ENCODE peak calls at places on chromosomes 13 and 19, in ten cellular contexts. T is germinal center; R is IMR-90; A is stimulated activated CD4-positive, alpha-beta T cell treated with anti-CD3 and anti-CD28 coated beads, Interleukin-4, amount 100 ng/mL, for 48 hours; H is activated CD4-positive, alpha-beta T cell treated with anti-CD3 and anti-CD28 coated beads, Interleukin-2, amount 50 U/mL, for 48 hours; G is prostate gland; X is cortex of kidney; U is NB4; S is erythroblast; J is AML-193. M is an unnamed sample.

GRCh38 chr19:15154002-15154612 is 46.7 kb downstream of the NOTCH3 start:
- DNase-seq in G (no peak), U (peak), T (peak), X (no peak), A (peak), R (peak), H (peak), S (peak), J (peak), M (peak)

GRCh38 chr13:76879211-76879875 is 6.9 kb downstream of the KCTD12 start:
- DNase-seq in S (no peak), T (peak), A (peak), U (peak), R (peak), H (peak), G (peak), J (peak), X (no peak), M (peak)

GRCh38 chr19:9939301-9939913 is 3.1 kb upstream of the OLFM2 start:
- DNase-seq in A (no peak), X (no peak), G (no peak), U (peak), R (peak), S (no peak), H (no peak), T (no peak), J (no peak), M (no peak)

GRCh38 chr13:111050539-111050879 is 64.6 kb upstream of the ARHGEF7 start:
- DNase-seq in U (no peak), X (no peak), S (no peak), H (no peak), G (no peak), A (no peak), T (no peak), J (no peak), R (no peak), M (no peak)

GRCh38 chr19:16435238-16435911 is 36.4 kb downstream of the EPS15L1 start:
- DNase-seq in J (no peak), S (no peak), G (no peak), A (no peak), R (peak), X (no peak), U (no peak), H (no peak), T (no peak), M (no peak)

GRCh38 chr13:112885782-112886268 is 83.2 kb upstream of the MCF2L start:
- DNase-seq in X (no peak), U (no peak), S (peak), R (peak), G (peak), A (no peak), H (no peak), J (no peak), T (no peak), M (peak)

GRCh38 chr19:35879770-35880317 is 11.5 kb downstream of the APLP1 start:
- DNase-seq in X (no peak), R (peak), J (peak), T (peak), U (peak), H (peak), A (peak), G (peak), S (peak), M (peak)

GRCh38 chr19:7912144-7912696 is 2.4 kb upstream of the TGFBR3L start:
- DNase-seq in T (no peak), J (no peak), S (no peak), U (no peak), H (no peak), G (no peak), X (no peak), A (no peak), R (no peak), M (no peak)

GRCh38 chr13:30808600-30808999 is 73.3 kb downstream of the ALOX5AP start:
- DNase-seq in T (no peak), S (no peak), J (no peak), U (no peak), G (no peak), H (no peak), X (no peak), R (no peak), A (no peak), M (no peak)

GRCh38 chr13:50428183-50428877 is 413.1 kb downstream of the KCNRG start:
- DNase-seq in R (no peak), A (no peak), S (no peak), U (no peak), G (no peak), H (no peak), X (no peak), J (no peak), T (no peak), M (no peak)

GRCh38 chr13:50215389-50215788 is 200.1 kb downstream of the KCNRG start:
- DNase-seq in H (no peak), G (no peak), T (no peak), J (no peak), R (no peak), X (no peak), U (no peak), S (no peak), A (no peak), M (no peak)

GRCh38 chr13:20394506-20394905 is 131.2 kb downstream of the CRYL1 start:
- DNase-seq in T (no peak), S (no peak), R (no peak), H (no peak), U (no peak), J (no peak), X (no peak), G (no peak), A (no peak), M (peak)

GRCh38 chr19:44741841-44742352 is 6.6 kb upstream of the BCL3 start:
- DNase-seq in G (peak), A (no peak), U (peak), H (no peak), J (peak), T (no peak), R (peak), S (peak), X (no peak), M (no peak)

GRCh38 chr19:45066921-45067661 is 9.2 kb downstream of the ZNF296 start:
- DNase-seq in H (no peak), T (no peak), G (no peak), J (no peak), S (no peak), R (no peak), U (no peak), A (no peak), X (no peak), M (no peak)

GRCh38 chr19:48835734-48836088 is 580 bp downstream of the HSD17B14 start:
- DNase-seq in J (peak), X (no peak), H (peak), U (peak), T (peak), S (peak), A (peak), R (peak), G (peak), M (peak)

GRCh38 chr13:44312898-44313551 is 60.6 kb upstream of the SERP2 start:
- DNase-seq in U (no peak), S (no peak), J (no peak), A (no peak), R (peak), T (no peak), H (no peak), X (no peak), G (peak), M (no peak)

GRCh38 chr13:47326061-47326460 is 429.2 kb upstream of the HTR2A start:
- DNase-seq in J (no peak), T (no peak), G (no peak), H (no peak), A (no peak), R (peak), X (no peak), S (no peak), U (no peak), M (no peak)

GRCh38 chr13:87674143-87674772 is 3.1 kb downstream of the SLITRK5 start:
- DNase-seq in G (no peak), U (no peak), H (no peak), T (no peak), A (no peak), S (no peak), J (no peak), X (no peak), R (no peak), M (peak)

GRCh38 chr19:43718627-43719377 is 2.9 kb downstream of the IRGC start:
- DNase-seq in S (no peak), J (no peak), X (no peak), G (no peak), U (no peak), T (no peak), H (no peak), R (no peak), A (no peak), M (no peak)

GRCh38 chr13:43694265-43694664 is 92.5 kb downstream of the ENOX1 start:
- DNase-seq in T (no peak), G (no peak), U (no peak), J (no peak), X (no peak), A (no peak), R (no peak), S (no peak), H (no peak), M (no peak)

GRCh38 chr13:31538067-31539042 is 201.0 kb upstream of the RXFP2 start:
- DNase-seq in X (no peak), S (no peak), H (no peak), T (peak), G (no peak), R (peak), U (peak), A (no peak), J (peak), M (no peak)

GRCh38 chr13:113923376-113924063 is 50.4 kb downstream of the C13orf46 start:
- DNase-seq in U (no peak), S (no peak), R (no peak), T (no peak), H (no peak), A (no peak), X (no peak), J (no peak), G (no peak), M (no peak)